ENCODE peak calls at places on chromosomes 1 and 21, in nine cellular contexts. One of them, this sample, is unnamed.

GRCh38 chr1:165060285-165060793 is 296.2 kb downstream of the LMX1A start:
- DNase-seq in T-helper 2 cell: no peak
- DNase-seq in IMR-90: no peak
- DNase-seq in NCI-H2081: no peak
- DNase-seq in NCI-H1092 treated with DMSO at 0.1 percent for 48 hours: no peak
- DNase-seq in occipital lobe: no peak
- DNase-seq in ACHN: no peak
- DNase-seq in Right ventricle myocardium inferior: no peak
- DNase-seq in Right ventricle myocardium superior: no peak
- DNase-seq in this sample: no peak

GRCh38 chr1:7469255-7469938 is 301.7 kb upstream of the VAMP3 start:
- DNase-seq in T-helper 2 cell: no peak
- DNase-seq in IMR-90: no peak
- DNase-seq in NCI-H2081: no peak
- DNase-seq in NCI-H1092 treated with DMSO at 0.1 percent for 48 hours: no peak
- DNase-seq in occipital lobe: no peak
- DNase-seq in ACHN: no peak
- DNase-seq in Right ventricle myocardium inferior: peak; percentile 51
- DNase-seq in Right ventricle myocardium superior: no peak
- DNase-seq in this sample: no peak

GRCh38 chr1:192516776-192517297 is 58.7 kb upstream of the RGS1 start:
- DNase-seq in T-helper 2 cell: peak; percentile 99
- DNase-seq in IMR-90: no peak
- DNase-seq in NCI-H2081: no peak
- DNase-seq in NCI-H1092 treated with DMSO at 0.1 percent for 48 hours: no peak
- DNase-seq in occipital lobe: no peak
- DNase-seq in ACHN: peak; percentile 30
- DNase-seq in Right ventricle myocardium inferior: no peak
- DNase-seq in Right ventricle myocardium superior: no peak
- DNase-seq in this sample: no peak

GRCh38 chr1:244319283-244320132 is 132.2 kb downstream of the ADSS2 start:
- DNase-seq in T-helper 2 cell: peak; percentile 88
- DNase-seq in IMR-90: peak; percentile 90
- DNase-seq in NCI-H2081: no peak
- DNase-seq in NCI-H1092 treated with DMSO at 0.1 percent for 48 hours: no peak
- DNase-seq in occipital lobe: no peak
- DNase-seq in ACHN: no peak
- DNase-seq in Right ventricle myocardium inferior: no peak
- DNase-seq in Right ventricle myocardium superior: no peak
- DNase-seq in this sample: no peak

GRCh38 chr1:157073944-157074685 is 25.5 kb downstream of the ETV3L start:
- DNase-seq in T-helper 2 cell: peak; percentile 37
- DNase-seq in IMR-90: peak; percentile 68
- DNase-seq in NCI-H2081: no peak
- DNase-seq in NCI-H1092 treated with DMSO at 0.1 percent for 48 hours: peak; percentile 80
- DNase-seq in occipital lobe: peak; percentile 24
- DNase-seq in ACHN: peak; percentile 24
- DNase-seq in Right ventricle myocardium inferior: peak; percentile 87
- DNase-seq in Right ventricle myocardium superior: peak; percentile 86
- DNase-seq in this sample: peak; percentile 80

GRCh38 chr1:232127190-232127589 is 500.6 kb downstream of the DISC1 start:
- DNase-seq in T-helper 2 cell: peak; percentile 38
- DNase-seq in IMR-90: peak; percentile 90
- DNase-seq in NCI-H2081: no peak
- DNase-seq in NCI-H1092 treated with DMSO at 0.1 percent for 48 hours: no peak
- DNase-seq in occipital lobe: no peak
- DNase-seq in ACHN: peak; percentile 75
- DNase-seq in Right ventricle myocardium inferior: no peak
- DNase-seq in Right ventricle myocardium superior: no peak
- DNase-seq in this sample: no peak

GRCh38 chr1:211944733-211945500 is 90.4 kb downstream of the INTS7 start:
- DNase-seq in T-helper 2 cell: no peak
- DNase-seq in IMR-90: peak; percentile 22
- DNase-seq in NCI-H2081: no peak
- DNase-seq in NCI-H1092 treated with DMSO at 0.1 percent for 48 hours: no peak
- DNase-seq in occipital lobe: no peak
- DNase-seq in ACHN: peak; percentile 93
- DNase-seq in Right ventricle myocardium inferior: no peak
- DNase-seq in Right ventricle myocardium superior: no peak
- DNase-seq in this sample: no peak

GRCh38 chr1:184866991-184867788 is 107.1 kb downstream of the NIBAN1 start:
- DNase-seq in T-helper 2 cell: peak; percentile 98
- DNase-seq in IMR-90: peak; percentile 96
- DNase-seq in NCI-H2081: no peak
- DNase-seq in NCI-H1092 treated with DMSO at 0.1 percent for 48 hours: no peak
- DNase-seq in occipital lobe: no peak
- DNase-seq in ACHN: peak; percentile 46
- DNase-seq in Right ventricle myocardium inferior: no peak
- DNase-seq in Right ventricle myocardium superior: no peak
- DNase-seq in this sample: no peak

GRCh38 chr1:234558186-234558836 is 51.7 kb downstream of the IRF2BP2 start:
- DNase-seq in T-helper 2 cell: no peak
- DNase-seq in IMR-90: no peak
- DNase-seq in NCI-H2081: no peak
- DNase-seq in NCI-H1092 treated with DMSO at 0.1 percent for 48 hours: no peak
- DNase-seq in occipital lobe: no peak
- DNase-seq in ACHN: no peak
- DNase-seq in Right ventricle myocardium inferior: no peak
- DNase-seq in Right ventricle myocardium superior: no peak
- DNase-seq in this sample: no peak

GRCh38 chr1:203056516-203056915 is 29.3 kb downstream of the MYOG start:
- DNase-seq in T-helper 2 cell: no peak
- DNase-seq in IMR-90: no peak
- DNase-seq in NCI-H2081: no peak
- DNase-seq in NCI-H1092 treated with DMSO at 0.1 percent for 48 hours: no peak
- DNase-seq in occipital lobe: no peak
- DNase-seq in ACHN: peak; percentile 17
- DNase-seq in Right ventricle myocardium inferior: no peak
- DNase-seq in Right ventricle myocardium superior: no peak
- DNase-seq in this sample: no peak

GRCh38 chr1:206568256-206568655 is 44.0 kb downstream of the EIF2D start:
- DNase-seq in T-helper 2 cell: no peak
- DNase-seq in IMR-90: no peak
- DNase-seq in NCI-H2081: no peak
- DNase-seq in NCI-H1092 treated with DMSO at 0.1 percent for 48 hours: peak; percentile 38
- DNase-seq in occipital lobe: no peak
- DNase-seq in ACHN: no peak
- DNase-seq in Right ventricle myocardium inferior: peak; percentile 84
- DNase-seq in Right ventricle myocardium superior: no peak
- DNase-seq in this sample: no peak

GRCh38 chr1:87723193-87723592 is 394.5 kb downstream of the LMO4 start:
- DNase-seq in T-helper 2 cell: no peak
- DNase-seq in IMR-90: no peak
- DNase-seq in NCI-H2081: no peak
- DNase-seq in NCI-H1092 treated with DMSO at 0.1 percent for 48 hours: no peak
- DNase-seq in occipital lobe: no peak
- DNase-seq in ACHN: no peak
- DNase-seq in Right ventricle myocardium inferior: no peak
- DNase-seq in Right ventricle myocardium superior: no peak
- DNase-seq in this sample: no peak

GRCh38 chr1:43706598-43707190 is 642 bp upstream of the ST3GAL3 start:
- DNase-seq in T-helper 2 cell: no peak
- DNase-seq in IMR-90: no peak
- DNase-seq in NCI-H2081: no peak
- DNase-seq in NCI-H1092 treated with DMSO at 0.1 percent for 48 hours: peak; percentile 42
- DNase-seq in occipital lobe: no peak
- DNase-seq in ACHN: peak; percentile 21
- DNase-seq in Right ventricle myocardium inferior: no peak
- DNase-seq in Right ventricle myocardium superior: peak; percentile 47
- DNase-seq in this sample: no peak

GRCh38 chr21:42530167-42530518 is 16.5 kb downstream of the SLC37A1 start:
- DNase-seq in T-helper 2 cell: no peak
- DNase-seq in IMR-90: no peak
- DNase-seq in NCI-H2081: no peak
- DNase-seq in NCI-H1092 treated with DMSO at 0.1 percent for 48 hours: no peak
- DNase-seq in occipital lobe: peak; percentile 65
- DNase-seq in ACHN: no peak
- DNase-seq in Right ventricle myocardium inferior: no peak
- DNase-seq in Right ventricle myocardium superior: peak; percentile 23
- DNase-seq in this sample: no peak

GRCh38 chr21:35335951-35336446 is 286.9 kb upstream of the RUNX1 start:
- DNase-seq in T-helper 2 cell: no peak
- DNase-seq in IMR-90: no peak
- DNase-seq in NCI-H2081: no peak
- DNase-seq in NCI-H1092 treated with DMSO at 0.1 percent for 48 hours: no peak
- DNase-seq in occipital lobe: no peak
- DNase-seq in ACHN: no peak
- DNase-seq in Right ventricle myocardium inferior: no peak
- DNase-seq in Right ventricle myocardium superior: no peak
- DNase-seq in this sample: no peak

GRCh38 chr1:226593541-226593940 is 45.0 kb downstream of the STUM start:
- DNase-seq in T-helper 2 cell: no peak
- DNase-seq in IMR-90: no peak
- DNase-seq in NCI-H2081: no peak
- DNase-seq in NCI-H1092 treated with DMSO at 0.1 percent for 48 hours: no peak
- DNase-seq in occipital lobe: no peak
- DNase-seq in ACHN: no peak
- DNase-seq in Right ventricle myocardium inferior: no peak
- DNase-seq in Right ventricle myocardium superior: no peak
- DNase-seq in this sample: no peak

GRCh38 chr1:53747841-53748240 is 8.9 kb upstream of the GLIS1 start:
- DNase-seq in T-helper 2 cell: no peak
- DNase-seq in IMR-90: no peak
- DNase-seq in NCI-H2081: no peak
- DNase-seq in NCI-H1092 treated with DMSO at 0.1 percent for 48 hours: no peak
- DNase-seq in occipital lobe: no peak
- DNase-seq in ACHN: no peak
- DNase-seq in Right ventricle myocardium inferior: no peak
- DNase-seq in Right ventricle myocardium superior: no peak
- DNase-seq in this sample: no peak

GRCh38 chr1:85705940-85706339 is 2.3 kb downstream of the ZNHIT6 start:
- DNase-seq in T-helper 2 cell: peak; percentile 5
- DNase-seq in IMR-90: no peak
- DNase-seq in NCI-H2081: no peak
- DNase-seq in NCI-H1092 treated with DMSO at 0.1 percent for 48 hours: no peak
- DNase-seq in occipital lobe: no peak
- DNase-seq in ACHN: no peak
- DNase-seq in Right ventricle myocardium inferior: no peak
- DNase-seq in Right ventricle myocardium superior: no peak
- DNase-seq in this sample: no peak

GRCh38 chr1:160853756-160854155 is 8.9 kb downstream of the CD244 start:
- DNase-seq in T-helper 2 cell: no peak
- DNase-seq in IMR-90: no peak
- DNase-seq in NCI-H2081: no peak
- DNase-seq in NCI-H1092 treated with DMSO at 0.1 percent for 48 hours: no peak
- DNase-seq in occipital lobe: no peak
- DNase-seq in ACHN: no peak
- DNase-seq in Right ventricle myocardium inferior: no peak
- DNase-seq in Right ventricle myocardium superior: no peak
- DNase-seq in this sample: no peak

GRCh38 chr1:25643962-25644361 is 27.4 kb downstream of the MAN1C1 start:
- DNase-seq in T-helper 2 cell: no peak
- DNase-seq in IMR-90: no peak
- DNase-seq in NCI-H2081: no peak
- DNase-seq in NCI-H1092 treated with DMSO at 0.1 percent for 48 hours: no peak
- DNase-seq in occipital lobe: no peak
- DNase-seq in ACHN: no peak
- DNase-seq in Right ventricle myocardium inferior: no peak
- DNase-seq in Right ventricle myocardium superior: no peak
- DNase-seq in this sample: no peak

GRCh38 chr1:203582568-203582967 is 44.1 kb upstream of the ATP2B4 start:
- DNase-seq in T-helper 2 cell: no peak
- DNase-seq in IMR-90: no peak
- DNase-seq in NCI-H2081: no peak
- DNase-seq in NCI-H1092 treated with DMSO at 0.1 percent for 48 hours: no peak
- DNase-seq in occipital lobe: no peak
- DNase-seq in ACHN: no peak
- DNase-seq in Right ventricle myocardium inferior: no peak
- DNase-seq in Right ventricle myocardium superior: no peak
- DNase-seq in this sample: no peak

GRCh38 chr1:220776725-220777326 is 9.9 kb upstream of the MTARC1 start:
- DNase-seq in T-helper 2 cell: peak; percentile 47
- DNase-seq in IMR-90: peak; percentile 62
- DNase-seq in NCI-H2081: peak; percentile 77
- DNase-seq in NCI-H1092 treated with DMSO at 0.1 percent for 48 hours: peak; percentile 72
- DNase-seq in occipital lobe: peak; percentile 77
- DNase-seq in ACHN: peak; percentile 62
- DNase-seq in Right ventricle myocardium inferior: peak; percentile 92
- DNase-seq in Right ventricle myocardium superior: peak; percentile 91
- DNase-seq in this sample: peak; percentile 91

GRCh38 chr1:16146888-16147614 is 8.8 kb downstream of the EPHA2 start:
- DNase-seq in T-helper 2 cell: no peak
- DNase-seq in IMR-90: peak; percentile 65
- DNase-seq in NCI-H2081: no peak
- DNase-seq in NCI-H1092 treated with DMSO at 0.1 percent for 48 hours: no peak
- DNase-seq in occipital lobe: no peak
- DNase-seq in ACHN: peak; percentile 67
- DNase-seq in Right ventricle myocardium inferior: no peak
- DNase-seq in Right ventricle myocardium superior: no peak
- DNase-seq in this sample: no peak

GRCh38 chr1:80054129-80054528 is 1047.6 kb upstream of the ADGRL4 start:
- DNase-seq in T-helper 2 cell: no peak
- DNase-seq in IMR-90: peak; percentile 86
- DNase-seq in NCI-H2081: peak; percentile 94
- DNase-seq in NCI-H1092 treated with DMSO at 0.1 percent for 48 hours: peak; percentile 83
- DNase-seq in occipital lobe: no peak
- DNase-seq in ACHN: no peak
- DNase-seq in Right ventricle myocardium inferior: no peak
- DNase-seq in Right ventricle myocardium superior: no peak
- DNase-seq in this sample: peak; percentile 13

GRCh38 chr21:31580866-31581276 is 78.6 kb upstream of the SOD1 start:
- DNase-seq in T-helper 2 cell: peak; percentile 65
- DNase-seq in IMR-90: peak; percentile 61
- DNase-seq in NCI-H2081: peak; percentile 57
- DNase-seq in NCI-H1092 treated with DMSO at 0.1 percent for 48 hours: peak; percentile 65
- DNase-seq in occipital lobe: peak; percentile 14
- DNase-seq in ACHN: peak; percentile 60
- DNase-seq in Right ventricle myocardium inferior: no peak
- DNase-seq in Right ventricle myocardium superior: peak; percentile 76
- DNase-seq in this sample: peak; percentile 78

GRCh38 chr1:1013105-1013921 is at the start of gene ISG15:
- DNase-seq in T-helper 2 cell: peak; percentile 95
- DNase-seq in IMR-90: peak; percentile 83
- DNase-seq in NCI-H2081: peak; percentile 29
- DNase-seq in NCI-H1092 treated with DMSO at 0.1 percent for 48 hours: peak; percentile 7
- DNase-seq in occipital lobe: peak; percentile 54
- DNase-seq in ACHN: peak; percentile 85
- DNase-seq in Right ventricle myocardium inferior: peak; percentile 96
- DNase-seq in Right ventricle myocardium superior: peak; percentile 97
- DNase-seq in this sample: peak; percentile 96

GRCh38 chr1:214259353-214259982 is 21.5 kb upstream of the SMYD2 start:
- DNase-seq in T-helper 2 cell: peak; percentile 52
- DNase-seq in IMR-90: peak; percentile 50
- DNase-seq in NCI-H2081: no peak
- DNase-seq in NCI-H1092 treated with DMSO at 0.1 percent for 48 hours: no peak
- DNase-seq in occipital lobe: no peak
- DNase-seq in ACHN: no peak
- DNase-seq in Right ventricle myocardium inferior: no peak
- DNase-seq in Right ventricle myocardium superior: no peak
- DNase-seq in this sample: no peak

GRCh38 chr1:181002582-181003172 is 20.0 kb downstream of the STX6 start:
- DNase-seq in T-helper 2 cell: no peak
- DNase-seq in IMR-90: no peak
- DNase-seq in NCI-H2081: no peak
- DNase-seq in NCI-H1092 treated with DMSO at 0.1 percent for 48 hours: no peak
- DNase-seq in occipital lobe: no peak
- DNase-seq in ACHN: no peak
- DNase-seq in Right ventricle myocardium inferior: no peak
- DNase-seq in Right ventricle myocardium superior: no peak
- DNase-seq in this sample: no peak

GRCh38 chr21:31265293-31265692 is 78.8 kb downstream of the TIAM1 start:
- DNase-seq in T-helper 2 cell: no peak
- DNase-seq in IMR-90: no peak
- DNase-seq in NCI-H2081: no peak
- DNase-seq in NCI-H1092 treated with DMSO at 0.1 percent for 48 hours: no peak
- DNase-seq in occipital lobe: no peak
- DNase-seq in ACHN: no peak
- DNase-seq in Right ventricle myocardium inferior: no peak
- DNase-seq in Right ventricle myocardium superior: peak; percentile 68
- DNase-seq in this sample: peak; percentile 73

GRCh38 chr1:154765970-154766369 is 104.1 kb downstream of the KCNN3 start:
- DNase-seq in T-helper 2 cell: peak; percentile 27
- DNase-seq in IMR-90: peak; percentile 34
- DNase-seq in NCI-H2081: no peak
- DNase-seq in NCI-H1092 treated with DMSO at 0.1 percent for 48 hours: peak; percentile 28
- DNase-seq in occipital lobe: no peak
- DNase-seq in ACHN: peak; percentile 58
- DNase-seq in Right ventricle myocardium inferior: no peak
- DNase-seq in Right ventricle myocardium superior: peak; percentile 10
- DNase-seq in this sample: no peak

GRCh38 chr1:72830606-72831390 is 548.5 kb upstream of the NEGR1 start:
- DNase-seq in T-helper 2 cell: no peak
- DNase-seq in IMR-90: no peak
- DNase-seq in NCI-H2081: no peak
- DNase-seq in NCI-H1092 treated with DMSO at 0.1 percent for 48 hours: no peak
- DNase-seq in occipital lobe: no peak
- DNase-seq in ACHN: no peak
- DNase-seq in Right ventricle myocardium inferior: no peak
- DNase-seq in Right ventricle myocardium superior: no peak
- DNase-seq in this sample: no peak